ENCODE peak calls at places on chromosomes 7 and 10, in seven cellular contexts. P is endothelial cell of umbilical vein; L is stimulated activated CD4-positive, alpha-beta T cell treated with anti-CD3 and anti-CD28 coated beads, Interleukin-2, amount 100 ng/mL, for 48 hours; K is germinal center; S is activated T-helper 2 cell treated with anti-CD3 and anti-CD28 coated beads, Interferon-gamma antibody, Interleukin-2, Interleukin-4, amounts not matched to agents 10 μg/mL and 5 μg/mL and 100 μg/mL, durations not matched to agents 14 hours and 24 hours and 36 hours; F is SHP77; O is epithelial cell of esophagus. B is an unnamed sample.

GRCh38 chr7:4006687-4007086 is 675.4 kb upstream of the FOXK1 start:
- DNase-seq in O (peak), F (peak), P (no peak), K (no peak), L (no peak), S (no peak), B (no peak)

GRCh38 chr10:92714152-92714836 is 24.5 kb downstream of the HHEX start:
- DNase-seq in O (no peak), P (no peak), S (no peak), K (no peak), F (no peak), L (no peak), B (no peak)

GRCh38 chr10:97407211-97407951 is 6.2 kb upstream of the RRP12 start:
- DNase-seq in S (peak), K (peak), P (peak), L (peak), F (peak), O (peak), B (peak)

GRCh38 chr10:106078796-106079576 is 1085.5 kb downstream of the SORCS1 start:
- DNase-seq in O (peak), L (no peak), P (no peak), K (no peak), F (no peak), S (no peak), B (no peak)

GRCh38 chr10:90930070-90930837 is 9.4 kb upstream of the ANKRD1 start:
- DNase-seq in F (no peak), O (peak), K (no peak), S (no peak), P (peak), L (no peak), B (no peak)

GRCh38 chr10:78727728-78728127 is 341.0 kb upstream of the ZMIZ1 start:
- DNase-seq in F (no peak), S (no peak), O (no peak), L (no peak), K (no peak), P (no peak), B (no peak)

GRCh38 chr7:64999165-65000004 is 7.1 kb downstream of the ERV3-1 start:
- DNase-seq in L (no peak), O (peak), K (peak), F (no peak), P (peak), S (no peak), B (no peak)

GRCh38 chr10:102324061-102324460 is 71.4 kb upstream of the NFKB2 start:
- DNase-seq in P (no peak), K (no peak), L (no peak), F (no peak), S (no peak), O (peak), B (no peak)

GRCh38 chr10:102610499-102610898 is 33.8 kb upstream of the TRIM8 start:
- DNase-seq in P (peak), O (peak), S (no peak), F (no peak), K (no peak), L (no peak), B (no peak)

GRCh38 chr10:74903491-74903890 is 77.1 kb downstream of the KAT6B start:
- DNase-seq in L (no peak), F (no peak), O (no peak), P (no peak), S (no peak), K (no peak), B (no peak)

GRCh38 chr7:75957021-75957736 is 37.2 kb downstream of the TMEM120A start:
- DNase-seq in O (peak), S (no peak), K (no peak), P (no peak), F (no peak), L (no peak), B (no peak)

GRCh38 chr7:137443616-137444015 is 100.1 kb upstream of the PTN start:
- DNase-seq in S (no peak), F (no peak), O (peak), L (no peak), K (no peak), P (no peak), B (no peak)

GRCh38 chr10:77328272-77328816 is 309.3 kb downstream of the KCNMA1 start:
- DNase-seq in O (peak), K (no peak), P (peak), F (no peak), S (no peak), L (peak), B (no peak)